ENCODE peak calls at places on chromosomes 6 and 20, in four cellular contexts. Q is fibroblast of lung, H is spleen, K is transverse colon. T is an unnamed sample. For H3K4me1, the result is how much of the 10 kb centered on the place peaks cover.

GRCh38 chr20:49526056-49526455 is 41.9 kb downstream of the PTGIS start:
- DNase-seq in H (no peak), Q (no peak), K (no peak), T (no peak)

GRCh38 chr6:148501178-148501590 is 158.5 kb downstream of the SASH1 start:
- DNase-seq in Q (peak), H (no peak), K (peak), T (no peak)

GRCh38 chr20:24118781-24119175 is 130.2 kb upstream of the GGTLC1 start:
- DNase-seq in H (no peak), K (no peak), Q (peak), T (no peak)

GRCh38 chr20:63940472-63941266 is 15.5 kb downstream of the UCKL1 start:
- DNase-seq in K (no peak), H (peak), Q (no peak), T (no peak)

GRCh38 chr6:134766497-134766896 is 183.4 kb downstream of the ALDH8A1 start:
- DNase-seq in Q (no peak), H (no peak), K (no peak), T (no peak)

GRCh38 chr6:56243518-56244070 is 3.8 kb downstream of the COL21A1 start:
- DNase-seq in H (no peak), Q (no peak), K (no peak), T (no peak)

GRCh38 chr20:2626853-2627541 is 25.4 kb upstream of the NOP56 start:
- DNase-seq in Q (peak), K (peak), H (no peak), T (no peak)

GRCh38 chr6:139364302-139364981 is 10.0 kb downstream of the CITED2 start:
- DNase-seq in H (no peak), K (no peak), Q (peak), T (no peak)

GRCh38 chr6:106547053-106547414 is 82.3 kb downstream of the RTN4IP1 start:
- DNase-seq in H (no peak), Q (no peak), K (no peak), T (no peak)

GRCh38 chr20:12064540-12064939 is 146.8 kb downstream of the BTBD3 start:
- DNase-seq in H (no peak), Q (no peak), K (no peak), T (no peak)

GRCh38 chr20:25083141-25083772 is 1.3 kb upstream of the VSX1 start:
- DNase-seq in K (no peak), Q (no peak), H (peak), T (no peak)

GRCh38 chr6:98641929-98642328 is 192.4 kb upstream of the POU3F2 start:
- DNase-seq in H (no peak), Q (no peak), K (no peak), T (no peak)

GRCh38 chr20:62652051-62652893 is 10.0 kb downstream of the SLCO4A1 start:
- DNase-seq in Q (peak), H (peak), K (peak), T (peak)

GRCh38 chr6:16582437-16583150 is 178.7 kb downstream of the ATXN1 start:
- DNase-seq in H (no peak), K (no peak), Q (no peak), T (no peak)

GRCh38 chr20:32988008-32988407 is 16.2 kb downstream of the SUN5 start:
- DNase-seq in K (no peak), H (peak), Q (no peak), T (peak)

GRCh38 chr20:24098886-24099285 is 110.3 kb upstream of the GGTLC1 start:
- DNase-seq in H (no peak), Q (no peak), K (no peak), T (no peak)

GRCh38 chr6:169457762-169458161 is 204.1 kb upstream of the THBS2 start:
- DNase-seq in K (no peak), H (no peak), Q (no peak), T (no peak)

GRCh38 chr20:51498765-51499540 is 43.6 kb downstream of the NFATC2 start:
- DNase-seq in K (no peak), H (peak), Q (no peak), T (no peak)

GRCh38 chr6:33787336-33787953 is 1.5 kb downstream of the LEMD2 start:
- DNase-seq in Q (peak), H (no peak), K (no peak), T (no peak)

DNA sequence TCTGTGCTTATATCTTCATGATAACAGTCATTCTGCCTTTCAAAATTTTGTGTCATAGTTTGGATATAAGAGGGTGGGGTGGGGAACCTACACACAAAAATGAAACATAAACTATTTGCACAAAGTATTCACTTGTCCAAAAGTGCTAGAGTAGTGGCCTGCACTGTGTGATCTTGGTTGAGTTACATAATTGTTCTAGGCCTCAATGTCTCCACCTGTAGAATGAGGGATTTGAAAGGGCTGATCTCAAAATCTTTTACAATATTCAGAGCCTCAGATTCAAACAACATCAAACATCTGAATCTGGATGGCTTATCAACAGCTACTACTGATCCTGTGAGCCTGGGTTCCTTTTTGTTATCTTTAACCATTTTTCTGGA is 64.3 kb upstream of the TMEM30A start:
- DNase-seq in K (no peak), H (no peak), Q (no peak), T (no peak)
- H3K4me3 ChIP-seq in K (no peak), H (no peak), Q (no peak), T (no peak)

GRCh38 chr6:81148726-81149125 is 603.8 kb downstream of the TENT5A start:
- DNase-seq in K (no peak), H (no peak), Q (no peak), T (no peak)
- H3K4me1 ChIP-seq in K (under half), H (under half), Q (under half), T (under half)

GRCh38 chr6:37783831-37784584 is 35.5 kb upstream of the ZFAND3 start:
- DNase-seq in H (no peak), K (no peak), Q (peak), T (no peak)
- H3K4me3 ChIP-seq in H (peak), K (peak), Q (peak), T (peak)

GRCh38 chr6:5679696-5680494 is 326.8 kb downstream of the NRN1 start:
- DNase-seq in H (no peak), Q (no peak), K (no peak), T (no peak)

GRCh38 chr6:5684320-5684719 is 322.4 kb downstream of the NRN1 start:
- DNase-seq in Q (peak), H (no peak), K (no peak), T (no peak)

GRCh38 chr6:5679271-5679670 is 327.5 kb downstream of the NRN1 start:
- DNase-seq in Q (no peak), K (no peak), H (no peak), T (no peak)

GRCh38 chr6:5682530-5682929 is 324.2 kb downstream of the NRN1 start:
- DNase-seq in H (no peak), K (no peak), Q (no peak), T (no peak)

DNA sequence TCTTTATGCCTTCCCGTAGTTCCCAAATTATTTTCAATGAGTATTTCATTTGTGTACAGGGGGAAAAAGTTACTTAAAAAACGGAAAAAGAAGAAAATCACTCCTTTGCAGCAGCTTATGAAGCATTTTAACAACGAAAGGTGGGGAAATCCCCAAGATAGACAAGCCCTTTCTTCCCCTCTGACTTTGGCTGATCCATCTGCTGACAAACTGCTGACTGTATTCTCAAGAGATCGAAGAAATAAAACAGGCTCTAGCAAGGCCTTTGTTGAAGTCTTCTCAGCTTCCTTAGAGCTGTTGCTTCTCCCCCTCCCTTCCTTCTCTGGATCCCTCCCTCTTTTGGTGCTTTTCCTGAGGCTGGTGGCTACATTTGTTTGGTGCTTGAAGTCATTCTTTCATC is 325.2 kb downstream of the NRN1 start:
- DNase-seq in Q (no peak), H (no peak), K (no peak), T (no peak)
- H3K4me1 ChIP-seq in Q (under half), H (under half), K (under half), T (under half)

T was measured in CD4-positive, CD25-positive, alpha-beta regulatory T cell.